ENCODE peak calls at places on chromosomes 13 and 19, in six cellular contexts. One of them, this sample, is unnamed.

GRCh38 chr19:33472696-33473624 is 48.6 kb downstream of the PEPD start:
- DNase-seq in body of pancreas: no peak
- DNase-seq in BE2C: no peak
- DNase-seq in neuronal stem cell: no peak
- DNase-seq in SJSA1: peak; percentile 91
- DNase-seq in ovary: peak; percentile 15
- DNase-seq in this sample: peak; percentile 68

GRCh38 chr19:21084343-21084742 is 2.3 kb downstream of the ZNF714 start:
- DNase-seq in BE2C: no peak
- DNase-seq in body of pancreas: no peak
- DNase-seq in SJSA1: no peak
- DNase-seq in neuronal stem cell: no peak
- DNase-seq in ovary: no peak
- DNase-seq in this sample: no peak

GRCh38 chr19:45804140-45804958 is 10.8 kb downstream of the RSPH6A start:
- DNase-seq in SJSA1: no peak
- DNase-seq in body of pancreas: no peak
- DNase-seq in neuronal stem cell: no peak
- DNase-seq in BE2C: no peak
- DNase-seq in ovary: no peak
- DNase-seq in this sample: no peak

GRCh38 chr13:37357548-37357947 is 241.0 kb downstream of the POSTN start:
- DNase-seq in body of pancreas: no peak
- DNase-seq in SJSA1: no peak
- DNase-seq in BE2C: no peak
- DNase-seq in ovary: no peak
- DNase-seq in neuronal stem cell: no peak
- DNase-seq in this sample: no peak

GRCh38 chr19:19500975-19501644 is 14.2 kb downstream of the TSSK6 start:
- DNase-seq in BE2C: no peak
- DNase-seq in ovary: no peak
- DNase-seq in SJSA1: no peak
- DNase-seq in neuronal stem cell: no peak
- DNase-seq in body of pancreas: no peak
- DNase-seq in this sample: no peak

GRCh38 chr13:25715760-25716159 is 336.1 kb downstream of the SHISA2 start:
- DNase-seq in SJSA1: no peak
- DNase-seq in neuronal stem cell: no peak
- DNase-seq in ovary: no peak
- DNase-seq in body of pancreas: no peak
- DNase-seq in BE2C: no peak
- DNase-seq in this sample: no peak

GRCh38 chr19:18385675-18386542 is at the start of gene GDF15:
- DNase-seq in neuronal stem cell: no peak
- DNase-seq in BE2C: peak; percentile 43
- DNase-seq in ovary: peak; percentile 61
- DNase-seq in SJSA1: no peak
- DNase-seq in body of pancreas: peak; percentile 95
- DNase-seq in this sample: peak; percentile 85

GRCh38 chr13:20331949-20332348 is 99.8 kb upstream of the GJB6 start:
- DNase-seq in neuronal stem cell: no peak
- DNase-seq in ovary: no peak
- DNase-seq in BE2C: no peak
- DNase-seq in body of pancreas: no peak
- DNase-seq in SJSA1: no peak
- DNase-seq in this sample: no peak

GRCh38 chr19:6108721-6109633 is 1.3 kb downstream of the RFX2 start:
- DNase-seq in BE2C: peak; percentile 41
- DNase-seq in ovary: peak; percentile 80
- DNase-seq in neuronal stem cell: no peak
- DNase-seq in SJSA1: peak; percentile 46
- DNase-seq in body of pancreas: peak; percentile 42
- DNase-seq in this sample: peak; percentile 86

GRCh38 chr13:108915095-108915633 is 285.8 kb downstream of the MYO16 start:
- DNase-seq in body of pancreas: peak; percentile 29
- DNase-seq in ovary: no peak
- DNase-seq in neuronal stem cell: no peak
- DNase-seq in SJSA1: peak; percentile 92
- DNase-seq in BE2C: no peak
- DNase-seq in this sample: no peak

GRCh38 chr19:19171821-19172532 is 1.9 kb upstream of the MEF2B start:
- DNase-seq in body of pancreas: no peak
- DNase-seq in BE2C: no peak
- DNase-seq in neuronal stem cell: no peak
- DNase-seq in SJSA1: no peak
- DNase-seq in ovary: no peak
- DNase-seq in this sample: no peak

GRCh38 chr13:24215007-24215633 is 54.6 kb downstream of the SPATA13 start:
- DNase-seq in BE2C: no peak
- DNase-seq in SJSA1: no peak
- DNase-seq in neuronal stem cell: no peak
- DNase-seq in ovary: no peak
- DNase-seq in body of pancreas: no peak
- DNase-seq in this sample: no peak

GRCh38 chr19:4676955-4677731 is 7.0 kb upstream of the MYDGF start:
- DNase-seq in ovary: no peak
- DNase-seq in neuronal stem cell: no peak
- DNase-seq in body of pancreas: peak; percentile 43
- DNase-seq in SJSA1: no peak
- DNase-seq in BE2C: peak; percentile 60
- DNase-seq in this sample: no peak

GRCh38 chr19:10587022-10587838 is at the start of gene AP1M2:
- DNase-seq in BE2C: no peak
- DNase-seq in body of pancreas: peak; percentile 75
- DNase-seq in ovary: no peak
- DNase-seq in SJSA1: no peak
- DNase-seq in neuronal stem cell: no peak
- DNase-seq in this sample: no peak

GRCh38 chr19:39913682-39914333 is 20.6 kb downstream of the FCGBP start:
- DNase-seq in ovary: no peak
- DNase-seq in neuronal stem cell: no peak
- DNase-seq in SJSA1: no peak
- DNase-seq in body of pancreas: peak; percentile 46
- DNase-seq in BE2C: no peak
- DNase-seq in this sample: peak; percentile 23

GRCh38 chr19:52778811-52779210 is 7.8 kb downstream of the ZNF600 start:
- DNase-seq in body of pancreas: no peak
- DNase-seq in BE2C: no peak
- DNase-seq in SJSA1: no peak
- DNase-seq in neuronal stem cell: no peak
- DNase-seq in ovary: no peak
- DNase-seq in this sample: no peak

GRCh38 chr19:44718441-44719261 is 19.7 kb downstream of the CEACAM16 start:
- DNase-seq in BE2C: peak; percentile 70
- DNase-seq in neuronal stem cell: peak; percentile 69
- DNase-seq in SJSA1: peak; percentile 89
- DNase-seq in body of pancreas: peak; percentile 97
- DNase-seq in ovary: peak; percentile 90
- DNase-seq in this sample: peak; percentile 87

GRCh38 chr19:42505066-42505465 is 23.2 kb downstream of the CEACAM1 start:
- DNase-seq in neuronal stem cell: no peak
- DNase-seq in ovary: no peak
- DNase-seq in body of pancreas: no peak
- DNase-seq in BE2C: no peak
- DNase-seq in SJSA1: no peak
- DNase-seq in this sample: no peak

GRCh38 chr19:1136201-1136600 is 32.4 kb downstream of the GPX4 start:
- DNase-seq in BE2C: no peak
- DNase-seq in neuronal stem cell: no peak
- DNase-seq in ovary: no peak
- DNase-seq in body of pancreas: no peak
- DNase-seq in SJSA1: no peak
- DNase-seq in this sample: no peak

GRCh38 chr13:69213331-69213850 is 894.2 kb upstream of the ATXN8OS start:
- DNase-seq in body of pancreas: no peak
- DNase-seq in SJSA1: no peak
- DNase-seq in ovary: no peak
- DNase-seq in neuronal stem cell: no peak
- DNase-seq in BE2C: no peak
- DNase-seq in this sample: no peak

GRCh38 chr13:93716623-93717022 is 490.0 kb downstream of the GPC6 start:
- DNase-seq in SJSA1: peak; percentile 63
- DNase-seq in neuronal stem cell: no peak
- DNase-seq in ovary: no peak
- DNase-seq in BE2C: no peak
- DNase-seq in body of pancreas: no peak
- DNase-seq in this sample: no peak

GRCh38 chr19:11096210-11096841 is 7.1 kb downstream of the LDLR start:
- DNase-seq in SJSA1: peak; percentile 32
- DNase-seq in body of pancreas: no peak
- DNase-seq in ovary: peak; percentile 62
- DNase-seq in neuronal stem cell: no peak
- DNase-seq in BE2C: no peak
- DNase-seq in this sample: peak; percentile 74

GRCh38 chr19:10552596-10553053 is 8.9 kb downstream of the ATG4D start:
- DNase-seq in neuronal stem cell: no peak
- DNase-seq in SJSA1: no peak
- DNase-seq in ovary: no peak
- DNase-seq in body of pancreas: no peak
- DNase-seq in BE2C: peak; percentile 70
- DNase-seq in this sample: no peak

GRCh38 chr19:15702590-15702930 is 25.3 kb upstream of the OR10H2 start:
- DNase-seq in ovary: peak; percentile 66
- DNase-seq in SJSA1: no peak
- DNase-seq in BE2C: peak; percentile 69
- DNase-seq in body of pancreas: peak; percentile 74
- DNase-seq in neuronal stem cell: no peak
- DNase-seq in this sample: peak; percentile 88

GRCh38 chr13:100363874-100364273 is 224.7 kb downstream of the GGACT start:
- DNase-seq in neuronal stem cell: no peak
- DNase-seq in ovary: no peak
- DNase-seq in SJSA1: peak; percentile 83
- DNase-seq in body of pancreas: no peak
- DNase-seq in BE2C: no peak
- DNase-seq in this sample: no peak

GRCh38 chr13:48194392-48194754 is 38.6 kb upstream of the ITM2B start:
- DNase-seq in neuronal stem cell: no peak
- DNase-seq in SJSA1: no peak
- DNase-seq in body of pancreas: no peak
- DNase-seq in ovary: no peak
- DNase-seq in BE2C: no peak
- DNase-seq in this sample: no peak

DNA sequence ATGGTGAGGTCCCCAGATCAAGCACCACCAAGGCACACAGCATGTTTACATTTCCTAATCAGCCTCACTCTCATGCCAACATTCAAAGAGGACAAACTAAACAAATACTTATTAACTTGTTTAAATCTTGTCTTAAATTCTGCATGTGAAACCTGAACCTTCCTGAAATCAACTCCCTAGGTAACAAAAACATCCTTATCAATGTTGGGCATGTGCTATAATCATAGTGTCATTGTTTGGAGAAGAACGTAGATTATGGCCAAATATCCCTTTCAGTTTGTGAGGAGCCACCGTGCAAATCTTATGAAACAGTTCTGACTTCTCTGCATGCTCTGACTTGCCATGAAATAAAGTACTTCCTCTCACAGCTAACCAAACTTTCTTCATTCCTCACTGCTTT is 123.8 kb downstream of the NDFIP2 start:
- DNase-seq in BE2C: no peak
- DNase-seq in neuronal stem cell: no peak
- DNase-seq in body of pancreas: no peak
- DNase-seq in ovary: no peak
- DNase-seq in SJSA1: no peak
- DNase-seq in this sample: no peak
- H3K4me1 ChIP-seq in BE2C: no peaks in the 10 kb centered on the region
- H3K4me1 ChIP-seq in neuronal stem cell: no peaks in the 10 kb centered on the region
- H3K4me1 ChIP-seq in body of pancreas: no peaks in the 10 kb centered on the region
- H3K4me1 ChIP-seq in ovary: no peaks in the 10 kb centered on the region
- H3K4me1 ChIP-seq in SJSA1: no peaks in the 10 kb centered on the region
- H3K4me1 ChIP-seq in this sample: no peaks in the 10 kb centered on the region

GRCh38 chr19:47155141-47155540 is 24.5 kb downstream of the SAE1 start:
- DNase-seq in body of pancreas: no peak
- DNase-seq in ovary: no peak
- DNase-seq in SJSA1: no peak
- DNase-seq in BE2C: no peak
- DNase-seq in neuronal stem cell: no peak
- DNase-seq in this sample: no peak

GRCh38 chr19:47158879-47159509 is 28.4 kb downstream of the SAE1 start:
- DNase-seq in body of pancreas: no peak
- DNase-seq in ovary: no peak
- DNase-seq in BE2C: no peak
- DNase-seq in neuronal stem cell: no peak
- DNase-seq in SJSA1: peak; percentile 70
- DNase-seq in this sample: no peak

GRCh38 chr19:47158367-47158791 is 27.7 kb downstream of the SAE1 start:
- DNase-seq in neuronal stem cell: no peak
- DNase-seq in ovary: no peak
- DNase-seq in SJSA1: no peak
- DNase-seq in BE2C: no peak
- DNase-seq in body of pancreas: no peak
- DNase-seq in this sample: no peak

GRCh38 chr19:47156861-47157454 is 26.3 kb downstream of the SAE1 start:
- DNase-seq in SJSA1: peak; percentile 33
- DNase-seq in body of pancreas: no peak
- DNase-seq in BE2C: no peak
- DNase-seq in neuronal stem cell: no peak
- DNase-seq in ovary: no peak
- DNase-seq in this sample: no peak

GRCh38 chr19:47157455-47158321 is 27.1 kb downstream of the SAE1 start:
- DNase-seq in neuronal stem cell: peak; percentile 73
- DNase-seq in SJSA1: peak; percentile 79
- DNase-seq in BE2C: no peak
- DNase-seq in ovary: no peak
- DNase-seq in body of pancreas: peak; percentile 21
- DNase-seq in this sample: no peak
- H3K4me1 ChIP-seq in neuronal stem cell: peaks cover 30% of the 10 kb centered on the region
- H3K4me1 ChIP-seq in SJSA1: peaks cover 44% of the 10 kb centered on the region
- H3K4me1 ChIP-seq in BE2C: peaks cover 4% of the 10 kb centered on the region
- H3K4me1 ChIP-seq in ovary: peaks cover 9% of the 10 kb centered on the region
- H3K4me1 ChIP-seq in body of pancreas: peaks cover 19% of the 10 kb centered on the region
- H3K4me1 ChIP-seq in this sample: peaks cover 3% of the 10 kb centered on the region

GRCh38 chr19:38653028-38653571 is 5.7 kb downstream of the ACTN4 start:
- DNase-seq in ovary: no peak
- DNase-seq in BE2C: no peak
- DNase-seq in SJSA1: peak; percentile 39
- DNase-seq in body of pancreas: peak; percentile 79
- DNase-seq in neuronal stem cell: no peak
- DNase-seq in this sample: no peak
- H3K4me1 ChIP-seq in ovary: peaks cover 50% of the 10 kb centered on the region
- H3K4me1 ChIP-seq in BE2C: peaks cover 11% of the 10 kb centered on the region
- H3K4me1 ChIP-seq in SJSA1: peaks cover 86% of the 10 kb centered on the region
- H3K4me1 ChIP-seq in body of pancreas: peaks cover 89% of the 10 kb centered on the region
- H3K4me1 ChIP-seq in neuronal stem cell: peaks cover 15% of the 10 kb centered on the region
- H3K4me1 ChIP-seq in this sample: peaks cover 11% of the 10 kb centered on the region

GRCh38 chr13:98556417-98556816 is 20.5 kb downstream of the STK24 start:
- DNase-seq in BE2C: no peak
- DNase-seq in ovary: no peak
- DNase-seq in neuronal stem cell: no peak
- DNase-seq in body of pancreas: no peak
- DNase-seq in SJSA1: no peak
- DNase-seq in this sample: no peak

GRCh38 chr13:98563071-98563470 is 13.8 kb downstream of the STK24 start:
- DNase-seq in SJSA1: peak; percentile 62
- DNase-seq in body of pancreas: no peak
- DNase-seq in ovary: no peak
- DNase-seq in neuronal stem cell: no peak
- DNase-seq in BE2C: no peak
- DNase-seq in this sample: no peak

GRCh38 chr13:98557934-98558630 is 18.8 kb downstream of the STK24 start:
- DNase-seq in BE2C: no peak
- DNase-seq in body of pancreas: no peak
- DNase-seq in SJSA1: no peak
- DNase-seq in ovary: no peak
- DNase-seq in neuronal stem cell: no peak
- DNase-seq in this sample: no peak

GRCh38 chr13:98556968-98557591 is 19.8 kb downstream of the STK24 start:
- DNase-seq in BE2C: no peak
- DNase-seq in SJSA1: no peak
- DNase-seq in ovary: no peak
- DNase-seq in body of pancreas: peak; percentile 48
- DNase-seq in neuronal stem cell: no peak
- DNase-seq in this sample: no peak
- H3K4me1 ChIP-seq in BE2C: peaks cover 33% of the 10 kb centered on the region
- H3K4me1 ChIP-seq in SJSA1: peaks cover 6% of the 10 kb centered on the region
- H3K4me1 ChIP-seq in ovary: peaks cover 19% of the 10 kb centered on the region
- H3K4me1 ChIP-seq in body of pancreas: peaks cover 33% of the 10 kb centered on the region
- H3K4me1 ChIP-seq in neuronal stem cell: no peaks in the 10 kb centered on the region
- H3K4me1 ChIP-seq in this sample: no peaks in the 10 kb centered on the region